ENCODE peak calls at places on chromosome 7, in five cellular contexts. One of them, this sample, is unnamed.

GRCh38 chr7:158362912-158363905 is 224.4 kb downstream of the PTPRN2 start:
- DNase-seq in astrocyte of the spinal cord: no peak
- DNase-seq in upper lobe of right lung: peak
- DNase-seq in AG04450: no peak
- DNase-seq in CD4-positive, alpha-beta memory T cell: no peak
- DNase-seq in this sample: no peak

GRCh38 chr7:6168469-6168868 is 104.0 kb downstream of the CYTH3 start:
- DNase-seq in upper lobe of right lung: peak
- DNase-seq in CD4-positive, alpha-beta memory T cell: no peak
- DNase-seq in AG04450: no peak
- DNase-seq in astrocyte of the spinal cord: no peak
- DNase-seq in this sample: no peak

GRCh38 chr7:118152149-118152548 is 31.8 kb upstream of the LSM8 start:
- DNase-seq in CD4-positive, alpha-beta memory T cell: no peak
- DNase-seq in upper lobe of right lung: no peak
- DNase-seq in AG04450: no peak
- DNase-seq in astrocyte of the spinal cord: no peak
- DNase-seq in this sample: no peak

GRCh38 chr7:36606442-36607205 is 117.7 kb downstream of the AOAH start:
- DNase-seq in AG04450: no peak
- DNase-seq in upper lobe of right lung: no peak
- DNase-seq in astrocyte of the spinal cord: no peak
- DNase-seq in CD4-positive, alpha-beta memory T cell: no peak
- DNase-seq in this sample: no peak

GRCh38 chr7:107924841-107925490 is 34.0 kb downstream of the DLD start:
- DNase-seq in upper lobe of right lung: no peak
- DNase-seq in CD4-positive, alpha-beta memory T cell: no peak
- DNase-seq in astrocyte of the spinal cord: no peak
- DNase-seq in AG04450: no peak
- DNase-seq in this sample: no peak

GRCh38 chr7:123692471-123692877 is 36.8 kb downstream of the LMOD2 start:
- DNase-seq in astrocyte of the spinal cord: no peak
- DNase-seq in CD4-positive, alpha-beta memory T cell: no peak
- DNase-seq in AG04450: no peak
- DNase-seq in upper lobe of right lung: no peak
- DNase-seq in this sample: no peak

GRCh38 chr7:64951250-64951848 is 39.5 kb downstream of the ZNF117 start:
- DNase-seq in astrocyte of the spinal cord: peak
- DNase-seq in AG04450: peak
- DNase-seq in upper lobe of right lung: no peak
- DNase-seq in CD4-positive, alpha-beta memory T cell: peak
- DNase-seq in this sample: peak

GRCh38 chr7:26376208-26376917 is 84.7 kb downstream of the SNX10 start:
- DNase-seq in CD4-positive, alpha-beta memory T cell: peak
- DNase-seq in upper lobe of right lung: peak
- DNase-seq in astrocyte of the spinal cord: no peak
- DNase-seq in AG04450: no peak
- DNase-seq in this sample: no peak

GRCh38 chr7:47535033-47535703 is 46.7 kb downstream of the TNS3 start:
- DNase-seq in AG04450: no peak
- DNase-seq in astrocyte of the spinal cord: peak
- DNase-seq in CD4-positive, alpha-beta memory T cell: no peak
- DNase-seq in upper lobe of right lung: no peak
- DNase-seq in this sample: no peak

GRCh38 chr7:23604296-23604640 is 7.1 kb downstream of the CCDC126 start:
- DNase-seq in astrocyte of the spinal cord: no peak
- DNase-seq in upper lobe of right lung: no peak
- DNase-seq in CD4-positive, alpha-beta memory T cell: no peak
- DNase-seq in AG04450: no peak
- DNase-seq in this sample: no peak

GRCh38 chr7:25714013-25714412 is 438.0 kb upstream of the NFE2L3 start:
- DNase-seq in upper lobe of right lung: no peak
- DNase-seq in CD4-positive, alpha-beta memory T cell: no peak
- DNase-seq in AG04450: no peak
- DNase-seq in astrocyte of the spinal cord: no peak
- DNase-seq in this sample: no peak

GRCh38 chr7:6571160-6571779 is 6.0 kb upstream of the ZDHHC4 start:
- DNase-seq in astrocyte of the spinal cord: no peak
- DNase-seq in AG04450: no peak
- DNase-seq in CD4-positive, alpha-beta memory T cell: no peak
- DNase-seq in upper lobe of right lung: no peak
- DNase-seq in this sample: no peak

GRCh38 chr7:47795631-47796030 is 152.6 kb downstream of the PKD1L1 start:
- DNase-seq in upper lobe of right lung: no peak
- DNase-seq in astrocyte of the spinal cord: peak
- DNase-seq in AG04450: peak
- DNase-seq in CD4-positive, alpha-beta memory T cell: no peak
- DNase-seq in this sample: no peak

GRCh38 chr7:140646931-140647647 is 6.5 kb upstream of the DENND2A start:
- DNase-seq in astrocyte of the spinal cord: peak
- DNase-seq in CD4-positive, alpha-beta memory T cell: peak
- DNase-seq in AG04450: no peak
- DNase-seq in upper lobe of right lung: peak
- DNase-seq in this sample: no peak

GRCh38 chr7:105189859-105190492 is 176.0 kb downstream of the KMT2E start:
- DNase-seq in CD4-positive, alpha-beta memory T cell: no peak
- DNase-seq in upper lobe of right lung: no peak
- DNase-seq in AG04450: no peak
- DNase-seq in astrocyte of the spinal cord: no peak
- DNase-seq in this sample: no peak

GRCh38 chr7:37341033-37341630 is 107.5 kb downstream of the ELMO1 start:
- DNase-seq in AG04450: no peak
- DNase-seq in upper lobe of right lung: no peak
- DNase-seq in astrocyte of the spinal cord: no peak
- DNase-seq in CD4-positive, alpha-beta memory T cell: no peak
- DNase-seq in this sample: no peak

GRCh38 chr7:140084142-140084655 is 21.4 kb upstream of the PARP12 start:
- DNase-seq in CD4-positive, alpha-beta memory T cell: no peak
- DNase-seq in AG04450: no peak
- DNase-seq in astrocyte of the spinal cord: no peak
- DNase-seq in upper lobe of right lung: no peak
- DNase-seq in this sample: no peak

GRCh38 chr7:26658698-26659084 is 205.7 kb downstream of the SKAP2 start:
- DNase-seq in AG04450: no peak
- DNase-seq in upper lobe of right lung: no peak
- DNase-seq in astrocyte of the spinal cord: no peak
- DNase-seq in CD4-positive, alpha-beta memory T cell: no peak
- DNase-seq in this sample: no peak

GRCh38 chr7:101128040-101128834 is 1.3 kb downstream of the SERPINE1 start:
- DNase-seq in upper lobe of right lung: no peak
- DNase-seq in CD4-positive, alpha-beta memory T cell: no peak
- DNase-seq in AG04450: no peak
- DNase-seq in astrocyte of the spinal cord: peak
- DNase-seq in this sample: no peak

GRCh38 chr7:103936558-103936957 is 52.9 kb downstream of the RELN start:
- DNase-seq in AG04450: no peak
- DNase-seq in CD4-positive, alpha-beta memory T cell: no peak
- DNase-seq in upper lobe of right lung: no peak
- DNase-seq in astrocyte of the spinal cord: no peak
- DNase-seq in this sample: no peak

GRCh38 chr7:103941978-103942377 is 47.5 kb downstream of the RELN start:
- DNase-seq in AG04450: no peak
- DNase-seq in CD4-positive, alpha-beta memory T cell: no peak
- DNase-seq in astrocyte of the spinal cord: no peak
- DNase-seq in upper lobe of right lung: no peak
- DNase-seq in this sample: no peak

GRCh38 chr7:103934508-103934907 is 55.0 kb downstream of the RELN start:
- DNase-seq in astrocyte of the spinal cord: no peak
- DNase-seq in CD4-positive, alpha-beta memory T cell: no peak
- DNase-seq in AG04450: no peak
- DNase-seq in upper lobe of right lung: no peak
- DNase-seq in this sample: no peak

GRCh38 chr7:103940382-103941268 is 48.8 kb downstream of the RELN start:
- DNase-seq in CD4-positive, alpha-beta memory T cell: no peak
- DNase-seq in AG04450: no peak
- DNase-seq in upper lobe of right lung: no peak
- DNase-seq in astrocyte of the spinal cord: no peak
- DNase-seq in this sample: no peak

GRCh38 chr7:103937680-103938079 is 51.8 kb downstream of the RELN start:
- DNase-seq in astrocyte of the spinal cord: no peak
- DNase-seq in AG04450: no peak
- DNase-seq in upper lobe of right lung: no peak
- DNase-seq in CD4-positive, alpha-beta memory T cell: no peak
- DNase-seq in this sample: no peak
- H3K4me3 ChIP-seq in astrocyte of the spinal cord: no peak
- H3K4me3 ChIP-seq in AG04450: no peak
- H3K4me3 ChIP-seq in upper lobe of right lung: no peak
- H3K4me3 ChIP-seq in CD4-positive, alpha-beta memory T cell: no peak
- H3K4me3 ChIP-seq in this sample: no peak

GRCh38 chr7:143283344-143283743 is 1.4 kb upstream of the TMEM139 start:
- DNase-seq in AG04450: no peak
- DNase-seq in astrocyte of the spinal cord: no peak
- DNase-seq in upper lobe of right lung: no peak
- DNase-seq in CD4-positive, alpha-beta memory T cell: no peak
- DNase-seq in this sample: no peak

GRCh38 chr7:143286522-143286890 is 1.6 kb upstream of the CASP2 start:
- DNase-seq in upper lobe of right lung: no peak
- DNase-seq in CD4-positive, alpha-beta memory T cell: no peak
- DNase-seq in astrocyte of the spinal cord: no peak
- DNase-seq in AG04450: no peak
- DNase-seq in this sample: no peak

GRCh38 chr7:143285454-143285756 is 647 bp downstream of the TMEM139 start:
- DNase-seq in upper lobe of right lung: peak
- DNase-seq in astrocyte of the spinal cord: no peak
- DNase-seq in AG04450: no peak
- DNase-seq in CD4-positive, alpha-beta memory T cell: no peak
- DNase-seq in this sample: no peak

GRCh38 chr7:143285806-143286521 is 1.2 kb downstream of the TMEM139 start:
- DNase-seq in CD4-positive, alpha-beta memory T cell: no peak
- DNase-seq in upper lobe of right lung: no peak
- DNase-seq in astrocyte of the spinal cord: no peak
- DNase-seq in AG04450: no peak
- DNase-seq in this sample: no peak

DNA sequence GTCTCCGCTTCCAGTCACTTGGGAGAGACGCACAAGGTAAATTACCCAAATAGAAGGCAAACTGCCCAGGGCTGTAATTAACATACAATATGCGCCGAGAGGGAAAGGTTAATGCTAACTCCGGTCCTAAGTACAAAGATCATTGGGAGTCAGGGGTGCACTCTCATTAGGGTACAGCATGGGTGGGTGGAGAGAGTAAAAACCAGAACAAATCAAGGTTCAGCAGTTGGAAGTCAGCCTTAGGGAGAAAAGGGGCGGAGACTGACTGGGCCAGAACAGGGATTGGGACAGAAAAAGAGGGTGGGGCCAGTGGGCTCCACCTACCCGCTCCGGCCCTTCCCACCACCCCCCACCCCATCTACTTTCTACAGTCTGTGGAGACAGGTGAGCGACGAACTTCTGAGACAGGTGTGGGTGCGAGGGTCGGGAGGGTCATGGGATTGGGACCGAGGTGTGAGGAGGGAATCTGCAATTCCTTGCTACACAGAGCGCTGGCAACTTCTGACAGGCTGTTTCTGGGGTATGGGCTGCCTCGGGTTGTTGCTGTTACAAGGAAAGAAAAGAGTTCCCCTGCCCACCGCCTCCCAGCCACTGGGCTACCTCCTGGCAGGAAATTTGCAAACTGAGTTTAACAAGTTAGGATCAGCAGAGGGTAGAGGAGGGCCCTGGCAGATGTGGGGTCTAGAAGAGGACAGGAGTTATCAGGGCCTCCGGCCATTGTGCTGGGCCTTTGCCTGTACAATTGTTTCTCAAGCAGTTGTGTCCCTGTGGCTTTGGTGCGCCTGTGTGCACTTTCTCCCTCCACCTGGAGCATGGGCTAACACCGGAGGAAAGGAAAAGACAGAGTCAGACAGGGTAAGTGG is at the start of gene TMEM139:
- DNase-seq in CD4-positive, alpha-beta memory T cell: no peak
- DNase-seq in astrocyte of the spinal cord: no peak
- DNase-seq in upper lobe of right lung: peak
- DNase-seq in AG04450: no peak
- DNase-seq in this sample: no peak
- H3K4me3 ChIP-seq in CD4-positive, alpha-beta memory T cell: no peak
- H3K4me3 ChIP-seq in astrocyte of the spinal cord: no peak
- H3K4me3 ChIP-seq in upper lobe of right lung: peak
- H3K4me3 ChIP-seq in AG04450: no peak
- H3K4me3 ChIP-seq in this sample: no peak

GRCh38 chr7:130208511-130208910 is 851 bp downstream of the SSMEM1 start:
- DNase-seq in astrocyte of the spinal cord: no peak
- DNase-seq in AG04450: no peak
- DNase-seq in CD4-positive, alpha-beta memory T cell: no peak
- DNase-seq in upper lobe of right lung: no peak
- DNase-seq in this sample: no peak

GRCh38 chr7:130207033-130207432 is 627 bp upstream of the SSMEM1 start:
- DNase-seq in astrocyte of the spinal cord: no peak
- DNase-seq in CD4-positive, alpha-beta memory T cell: no peak
- DNase-seq in AG04450: no peak
- DNase-seq in upper lobe of right lung: no peak
- DNase-seq in this sample: no peak

GRCh38 chr7:130207642-130208041 is at the start of gene SSMEM1:
- DNase-seq in AG04450: no peak
- DNase-seq in CD4-positive, alpha-beta memory T cell: no peak
- DNase-seq in astrocyte of the spinal cord: peak
- DNase-seq in upper lobe of right lung: no peak
- DNase-seq in this sample: peak

GRCh38 chr7:130213820-130214219 is 6.2 kb downstream of the SSMEM1 start:
- DNase-seq in CD4-positive, alpha-beta memory T cell: no peak
- DNase-seq in upper lobe of right lung: no peak
- DNase-seq in AG04450: no peak
- DNase-seq in astrocyte of the spinal cord: no peak
- DNase-seq in this sample: no peak

GRCh38 chr7:130210181-130210935 is 2.7 kb downstream of the SSMEM1 start:
- DNase-seq in upper lobe of right lung: no peak
- DNase-seq in CD4-positive, alpha-beta memory T cell: no peak
- DNase-seq in AG04450: no peak
- DNase-seq in astrocyte of the spinal cord: peak
- DNase-seq in this sample: no peak
- H3K4me3 ChIP-seq in upper lobe of right lung: no peak
- H3K4me3 ChIP-seq in CD4-positive, alpha-beta memory T cell: no peak
- H3K4me3 ChIP-seq in AG04450: no peak
- H3K4me3 ChIP-seq in astrocyte of the spinal cord: no peak
- H3K4me3 ChIP-seq in this sample: no peak

DNA sequence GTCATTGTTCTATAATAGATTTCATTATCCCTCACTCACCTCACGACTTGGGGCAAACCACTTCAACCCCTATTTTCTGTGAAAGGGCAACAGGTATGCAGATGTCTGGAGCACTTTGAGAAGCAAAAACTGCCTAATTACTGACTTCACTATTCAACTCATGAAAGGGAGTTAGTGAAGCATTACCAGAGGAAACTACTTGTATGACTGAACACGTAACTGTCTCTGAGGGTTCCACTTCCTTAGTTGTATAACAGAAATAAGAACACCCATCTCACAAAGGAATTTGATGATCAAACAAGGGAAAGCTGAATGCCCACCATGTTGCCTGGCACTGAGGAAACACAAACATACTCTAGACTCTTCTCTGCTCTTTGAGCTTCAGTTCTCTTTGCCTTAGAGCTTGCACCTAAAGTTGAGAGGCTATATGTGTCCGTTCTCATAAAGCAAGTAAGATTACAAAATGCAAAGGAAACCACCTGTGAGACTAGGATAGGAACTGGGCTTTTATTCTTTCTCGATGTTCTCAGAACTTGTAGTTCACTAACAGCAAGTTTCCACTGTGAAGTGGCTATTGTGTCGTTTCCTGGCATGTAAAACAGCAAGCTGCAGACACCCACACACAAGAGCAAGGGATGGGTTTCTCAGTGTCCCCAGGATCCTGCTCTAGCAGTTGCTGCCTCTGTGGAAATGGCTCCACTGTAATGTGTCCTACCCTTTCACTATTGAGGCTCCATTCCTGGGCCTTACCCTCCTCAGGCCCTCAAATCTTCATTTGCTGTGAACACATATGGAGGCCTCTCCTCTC is 2.6 kb downstream of the TMEM243 start:
- DNase-seq in CD4-positive, alpha-beta memory T cell: peak
- DNase-seq in AG04450: no peak
- DNase-seq in upper lobe of right lung: no peak
- DNase-seq in astrocyte of the spinal cord: no peak
- DNase-seq in this sample: no peak
- H3K4me3 ChIP-seq in CD4-positive, alpha-beta memory T cell: peak
- H3K4me3 ChIP-seq in AG04450: no peak
- H3K4me3 ChIP-seq in upper lobe of right lung: peak
- H3K4me3 ChIP-seq in astrocyte of the spinal cord: no peak
- H3K4me3 ChIP-seq in this sample: no peak

This sample was measured in skeletal muscle cell.